ENCODE peak calls at places on chromosomes 7 and 10, in four cellular contexts. K is pancreas, C is adrenal gland, M is uterus. I is an unnamed sample.

GRCh38 chr7:137539111-137539715 is 195.7 kb upstream of the PTN start:
- DNase-seq in K (no peak), C (no peak), M (no peak), I (no peak)

GRCh38 chr7:95527033-95527775 is 41.5 kb downstream of the ASB4 start:
- DNase-seq in K (peak; percentile 49), C (peak; percentile 74), M (peak; percentile 47), I (no peak)

GRCh38 chr10:132632091-132632561 is 94.5 kb downstream of the INPP5A start:
- DNase-seq in K (no peak), C (no peak), M (peak; percentile 29), I (no peak)

GRCh38 chr7:123797673-123798526 is 47.1 kb upstream of the HYAL4 start:
- DNase-seq in K (peak; percentile 26), C (no peak), M (no peak), I (no peak)

GRCh38 chr10:114479307-114479706 is 75.0 kb upstream of the AFAP1L2 start:
- DNase-seq in K (no peak), C (peak; percentile 84), M (peak; percentile 40), I (no peak)

GRCh38 chr7:158039270-158039669 is 548.4 kb downstream of the PTPRN2 start:
- DNase-seq in K (no peak), C (no peak), M (no peak), I (no peak)

GRCh38 chr10:48253970-48254657 is 20.4 kb downstream of the FRMPD2 start:
- DNase-seq in K (no peak), C (peak; percentile 5), M (no peak), I (no peak)

GRCh38 chr7:13257661-13258060 is 570.2 kb downstream of the ARL4A start:
- DNase-seq in K (no peak), C (no peak), M (no peak), I (no peak)

GRCh38 chr7:78345979-78346378 is 547.4 kb downstream of the PHTF2 start:
- DNase-seq in K (peak; percentile 18), C (no peak), M (no peak), I (no peak)

GRCh38 chr7:74197449-74198108 is 12.2 kb upstream of the LAT2 start:
- DNase-seq in K (no peak), C (no peak), M (no peak), I (no peak)

GRCh38 chr10:122515022-122515424 is 45.5 kb upstream of the DMBT1 start:
- DNase-seq in K (no peak), C (no peak), M (no peak), I (no peak)

GRCh38 chr10:132884691-132885271 is 57.6 kb downstream of the CFAP46 start:
- DNase-seq in K (no peak), C (no peak), M (no peak), I (no peak)

GRCh38 chr10:104076743-104077160 is 8.9 kb downstream of the COL17A1 start:
- DNase-seq in K (no peak), C (peak; percentile 65), M (no peak), I (no peak)

GRCh38 chr7:49645296-49645695 is 128.1 kb upstream of the VWC2 start:
- DNase-seq in K (no peak), C (no peak), M (no peak), I (no peak)

GRCh38 chr7:43600046-43600445 is 17.1 kb downstream of the STK17A start:
- DNase-seq in K (no peak), C (no peak), M (no peak), I (no peak)

GRCh38 chr7:47710201-47710935 is 128.5 kb upstream of the TNS3 start:
- DNase-seq in K (no peak), C (no peak), M (no peak), I (no peak)

GRCh38 chr7:100034871-100035510 is 14.6 kb upstream of the ZSCAN21 start:
- DNase-seq in K (no peak), C (no peak), M (no peak), I (no peak)

GRCh38 chr10:118940386-118940785 is 89.1 kb upstream of the NANOS1 start:
- DNase-seq in K (no peak), C (no peak), M (no peak), I (no peak)

GRCh38 chr7:35648367-35648766 is 46.6 kb downstream of the HERPUD2 start:
- DNase-seq in K (peak; percentile 18), C (no peak), M (no peak), I (no peak)

GRCh38 chr7:99380823-99381663 is 6.5 kb downstream of the ARPC1B start:
- DNase-seq in K (no peak), C (peak; percentile 72), M (no peak), I (peak; percentile 92)

GRCh38 chr7:1466524-1467271 is 7.4 kb upstream of the MICALL2 start:
- DNase-seq in K (peak; percentile 52), C (peak; percentile 88), M (peak; percentile 62), I (no peak)

DNA sequence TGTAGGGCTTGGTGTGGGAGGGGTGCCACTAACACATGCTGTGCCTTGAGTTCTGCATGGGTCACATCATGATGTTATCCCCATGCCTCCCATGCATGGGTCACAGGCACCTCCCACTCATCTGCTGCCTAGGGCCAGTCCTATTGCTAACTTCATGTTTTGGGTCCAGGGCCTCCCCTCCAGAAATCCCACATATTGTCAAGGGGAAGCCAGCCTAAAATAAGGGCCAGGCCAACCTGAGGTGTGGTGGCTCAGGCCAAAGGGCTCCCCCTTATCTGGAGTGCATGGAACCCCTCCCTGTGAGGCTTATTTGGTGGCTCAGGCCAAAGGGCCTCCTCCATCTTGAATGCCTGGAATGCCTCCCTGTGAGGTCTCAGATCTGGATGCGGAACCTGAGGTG is 299.0 kb downstream of the RPS24 start:
- DNase-seq in K (no peak), C (no peak), M (peak; percentile 9), I (no peak)
- H3K4me1 ChIP-seq in K (no peaks in the 10 kb centered on the region), C (no peaks in the 10 kb centered on the region), M (no peaks in the 10 kb centered on the region), I (no peaks in the 10 kb centered on the region)

GRCh38 chr7:4689668-4690067 is 7.6 kb downstream of the FOXK1 start:
- DNase-seq in K (no peak), C (no peak), M (no peak), I (no peak)
- H3K4me1 ChIP-seq in K (peaks cover under 1% of the 10 kb centered on the region), C (peaks cover 47% of the 10 kb centered on the region), M (peaks cover 18% of the 10 kb centered on the region), I (peaks cover 11% of the 10 kb centered on the region)

DNA sequence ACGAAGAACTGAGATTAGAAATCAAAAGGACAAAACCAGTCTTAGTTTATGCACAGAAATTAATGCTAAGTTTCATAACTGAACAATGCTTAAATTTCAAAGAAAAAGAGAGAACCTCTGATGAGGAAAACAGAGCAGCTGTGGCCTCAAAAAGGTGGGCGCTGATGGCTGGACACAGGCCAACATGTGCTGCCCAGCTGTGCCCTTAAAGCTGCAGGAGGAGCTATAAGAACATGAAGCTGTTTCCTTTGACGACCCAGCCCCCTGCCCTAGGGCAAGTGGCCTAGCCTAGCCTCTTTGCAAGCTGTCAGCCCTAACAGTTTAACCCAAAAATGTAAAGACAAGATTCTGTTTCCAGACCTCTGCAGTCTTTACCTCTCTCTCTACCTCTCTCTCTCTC is 107.7 kb downstream of the GRID1 start:
- DNase-seq in K (no peak), C (peak; percentile 11), M (no peak), I (no peak)
- H3K4me1 ChIP-seq in K (no peaks in the 10 kb centered on the region), C (no peaks in the 10 kb centered on the region), M (no peaks in the 10 kb centered on the region), I (no peaks in the 10 kb centered on the region)

GRCh38 chr7:142792129-142792528 is 21.4 kb downstream of the PRSS2 start:
- DNase-seq in K (no peak), C (no peak), M (no peak), I (no peak)
- H3K4me1 ChIP-seq in K (no peaks in the 10 kb centered on the region), C (peaks cover 3% of the 10 kb centered on the region), M (no peaks in the 10 kb centered on the region), I (peaks cover 23% of the 10 kb centered on the region)

I was measured in effector memory CD4-positive, alpha-beta T cell.